ENCODE peak calls at places on chromosomes 13 and 19, in six cellular contexts. I, K, T, E, L and F are unnamed samples.

GRCh38 chr13:99215466-99215865 is 14.8 kb downstream of the UBAC2 start:
- DNase-seq in K (no peak), E (no peak), I (no peak), L (no peak), T (peak), F (peak)

GRCh38 chr19:51354103-51354741 is 12.0 kb downstream of the ETFB start:
- DNase-seq in E (peak), K (no peak), I (no peak), T (no peak), L (peak), F (no peak)

GRCh38 chr19:21765151-21765550 is 2.2 kb downstream of the ZNF100 start:
- DNase-seq in I (no peak), E (no peak), K (no peak), L (peak), T (no peak), F (no peak)

GRCh38 chr13:113653264-113654174 is 4.5 kb downstream of the ATP4B start:
- DNase-seq in L (peak), I (peak), E (peak), T (no peak), K (no peak), F (peak)

GRCh38 chr19:29564574-29565005 is 38.8 kb downstream of the VSTM2B start:
- DNase-seq in L (peak), T (no peak), I (no peak), E (no peak), K (no peak), F (no peak)

GRCh38 chr13:49649963-49650312 is 21.6 kb downstream of the ARL11 start:
- DNase-seq in T (no peak), E (no peak), L (no peak), I (no peak), K (no peak), F (no peak)

GRCh38 chr19:39599116-39599515 is 3.2 kb upstream of the LGALS13 start:
- DNase-seq in I (peak), K (peak), L (peak), T (peak), E (peak), F (no peak)

GRCh38 chr13:102710261-102710679 is 15.4 kb upstream of the METTL21C start:
- DNase-seq in T (no peak), E (no peak), I (no peak), L (no peak), K (no peak), F (no peak)

GRCh38 chr19:16645140-16645539 is 14.8 kb downstream of the SMIM7 start:
- DNase-seq in I (no peak), K (no peak), E (no peak), L (no peak), T (no peak), F (no peak)

GRCh38 chr13:49444517-49445395 is 682 bp downstream of the SETDB2 start:
- DNase-seq in L (peak), T (no peak), K (peak), I (peak), E (peak), F (no peak)

GRCh38 chr13:59144700-59145099 is 1019.0 kb downstream of the DIAPH3 start:
- DNase-seq in L (no peak), T (no peak), E (peak), K (no peak), I (no peak), F (no peak)

GRCh38 chr19:10450853-10451609 is 30.7 kb downstream of the PDE4A start:
- DNase-seq in I (no peak), E (no peak), L (peak), T (no peak), K (peak), F (no peak)

GRCh38 chr19:19679176-19680073 is 10.8 kb downstream of the ZNF101 start:
- DNase-seq in L (no peak), E (no peak), I (no peak), K (no peak), T (no peak), F (no peak)

GRCh38 chr19:45524575-45525129 is 17.4 kb downstream of the VASP start:
- DNase-seq in I (no peak), K (no peak), T (no peak), E (no peak), L (no peak), F (no peak)

GRCh38 chr19:33468361-33469170 is 53.0 kb downstream of the PEPD start:
- DNase-seq in I (peak), E (no peak), T (no peak), L (peak), K (no peak), F (no peak)

GRCh38 chr13:27619711-27620376 is 485 bp downstream of the LNX2 start:
- DNase-seq in T (peak), I (peak), L (peak), E (peak), K (peak), F (peak)

GRCh38 chr13:31179241-31179640 is 17.5 kb upstream of the HSPH1 start:
- DNase-seq in T (no peak), E (no peak), L (no peak), I (no peak), K (no peak), F (no peak)

GRCh38 chr13:33340631-33341030 is 55.1 kb upstream of the STARD13 start:
- DNase-seq in I (no peak), T (no peak), K (no peak), L (no peak), E (peak), F (no peak)

GRCh38 chr13:92355213-92355612 is 871.4 kb upstream of the GPC6 start:
- DNase-seq in I (peak), T (no peak), E (peak), K (peak), L (peak), F (no peak)

GRCh38 chr13:35630551-35631275 is 154.2 kb upstream of the MAB21L1 start:
- DNase-seq in L (peak), I (peak), T (no peak), E (peak), K (peak), F (no peak)

GRCh38 chr19:54521860-54522513 is 19.4 kb downstream of the LAIR2 start:
- DNase-seq in L (no peak), T (no peak), K (no peak), E (no peak), I (no peak), F (no peak)

GRCh38 chr19:21023901-21024300 is 3.4 kb downstream of the ZNF430 start:
- DNase-seq in I (peak), T (no peak), L (no peak), E (peak), K (no peak), F (no peak)

GRCh38 chr19:49672131-49672919 is 4.7 kb upstream of the PRMT1 start:
- DNase-seq in E (peak), L (peak), K (peak), I (peak), T (peak), F (peak)

GRCh38 chr13:25973576-25973975 is 78.2 kb downstream of the SHISA2 start:
- DNase-seq in T (no peak), K (no peak), I (no peak), L (no peak), E (no peak), F (no peak)

GRCh38 chr19:44005968-44006367 is 3.2 kb downstream of the ZNF230 start:
- DNase-seq in L (no peak), E (peak), K (no peak), T (no peak), I (no peak), F (no peak)

GRCh38 chr19:5394907-5395505 is 54.4 kb upstream of the PTPRS start:
- DNase-seq in L (no peak), I (no peak), T (no peak), E (no peak), K (peak), F (no peak)

GRCh38 chr13:39038569-39038898 is 278 bp downstream of the NHLRC3 start:
- DNase-seq in I (no peak), K (no peak), L (no peak), E (no peak), T (peak), F (peak)

GRCh38 chr13:51523082-51523518 is 61.2 kb upstream of the WDFY2 start:
- DNase-seq in L (peak), E (peak), I (peak), T (no peak), K (no peak), F (no peak)

GRCh38 chr19:7292950-7293794 is 1.0 kb downstream of the INSR start:
- DNase-seq in L (peak), E (no peak), I (no peak), T (peak), K (peak), F (peak)

GRCh38 chr19:41324231-41324702 is 14.3 kb downstream of the CCDC97 start:
- DNase-seq in I (no peak), T (no peak), E (peak), K (no peak), L (peak), F (no peak)

GRCh38 chr13:95485518-95486144 is 66.9 kb upstream of the CLDN10 start:
- DNase-seq in T (no peak), I (no peak), L (no peak), K (no peak), E (no peak), F (no peak)

GRCh38 chr19:43540381-43540780 is 7.4 kb downstream of the ZNF575 start:
- DNase-seq in T (no peak), K (no peak), L (no peak), I (no peak), E (no peak), F (no peak)

GRCh38 chr13:43185206-43185605 is 161.8 kb downstream of the DNAJC15 start:
- DNase-seq in L (peak), I (no peak), T (no peak), K (no peak), E (no peak), F (no peak)

GRCh38 chr13:112710855-112711527 is 21.2 kb downstream of the ATP11A start:
- DNase-seq in K (no peak), E (no peak), T (no peak), L (no peak), I (no peak), F (no peak)

GRCh38 chr13:24892844-24893243 is 128.9 kb downstream of the RNF17 start:
- DNase-seq in K (no peak), E (no peak), L (no peak), T (no peak), I (peak), F (no peak)

GRCh38 chr19:5826531-5827341 is 12.8 kb downstream of the FUT6 start:
- DNase-seq in E (no peak), T (no peak), L (peak), I (no peak), K (peak), F (peak)

GRCh38 chr19:35125270-35125717 is 9.6 kb downstream of the LGI4 start:
- DNase-seq in E (no peak), K (no peak), I (no peak), L (no peak), T (no peak), F (no peak)

GRCh38 chr19:35125746-35126623 is 8.9 kb downstream of the LGI4 start:
- DNase-seq in K (no peak), T (no peak), L (no peak), E (no peak), I (no peak), F (no peak)

GRCh38 chr19:35122687-35123551 is 7.3 kb downstream of the FXYD3 start:
- DNase-seq in I (no peak), K (no peak), L (no peak), E (no peak), T (no peak), F (no peak)

GRCh38 chr19:35123573-35123972 is 8.0 kb downstream of the FXYD3 start:
- DNase-seq in K (no peak), E (no peak), L (no peak), I (no peak), T (no peak), F (no peak)

GRCh38 chr19:35124098-35125060 is 8.8 kb downstream of the FXYD3 start:
- DNase-seq in K (peak), T (peak), I (peak), L (peak), E (peak), F (peak)
- H3K4me3 ChIP-seq in K (peak), T (peak), I (peak), L (no peak), E (peak), F (peak)

DNA sequence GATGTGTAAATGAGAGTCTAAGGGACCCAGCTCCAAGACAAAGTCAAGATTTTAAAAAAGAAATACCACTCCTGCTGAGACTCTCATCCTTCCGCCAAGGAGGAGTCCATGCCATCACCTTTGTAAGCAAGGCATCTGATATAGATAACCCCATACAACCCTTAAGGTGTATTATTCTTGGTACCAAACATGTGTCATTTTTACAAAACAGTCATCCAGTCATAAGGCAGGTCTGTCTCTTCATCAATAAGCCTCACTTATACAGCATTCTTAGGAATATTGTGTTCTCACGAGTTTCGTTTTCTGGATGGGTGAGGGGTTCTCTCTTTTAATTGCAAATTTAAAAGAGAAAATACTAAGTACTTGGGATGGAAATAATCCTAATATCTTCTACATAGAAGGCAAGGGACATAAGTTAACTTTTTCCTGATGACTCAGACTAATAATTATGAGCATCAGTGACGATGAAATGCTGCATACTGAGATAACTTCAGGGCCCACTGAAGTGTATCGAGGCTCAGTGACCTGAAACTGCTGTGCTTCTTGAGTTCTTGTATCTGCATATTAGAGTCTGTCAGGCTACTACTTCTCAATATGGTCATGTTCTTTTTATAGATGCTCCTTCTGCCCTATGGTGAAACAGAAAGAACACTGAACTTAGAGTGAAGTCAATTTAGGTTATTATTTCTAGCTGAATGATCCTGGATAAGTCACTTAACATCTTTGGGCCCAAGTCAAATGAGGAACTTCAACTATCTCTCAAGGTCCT is 166.6 kb downstream of the KLF12 start:
- DNase-seq in K (no peak), T (no peak), E (peak), I (no peak), L (no peak), F (no peak)
- H3K4me3 ChIP-seq in K (no peak), T (no peak), E (no peak), I (no peak), L (no peak), F (no peak)

GRCh38 chr19:23351806-23352205 is 43.5 kb downstream of the ZNF91 start:
- DNase-seq in E (no peak), L (no peak), I (no peak), T (no peak), K (no peak), F (no peak)
- H3K4me3 ChIP-seq in E (no peak), L (no peak), I (no peak), T (no peak), K (no peak), F (no peak)

GRCh38 chr13:44573071-44573470 is 3.1 kb downstream of the TSC22D1 start:
- DNase-seq in I (no peak), T (no peak), K (peak), E (no peak), L (peak), F (no peak)
- H3K4me3 ChIP-seq in I (peak), T (no peak), K (peak), E (peak), L (no peak), F (no peak)

DNA sequence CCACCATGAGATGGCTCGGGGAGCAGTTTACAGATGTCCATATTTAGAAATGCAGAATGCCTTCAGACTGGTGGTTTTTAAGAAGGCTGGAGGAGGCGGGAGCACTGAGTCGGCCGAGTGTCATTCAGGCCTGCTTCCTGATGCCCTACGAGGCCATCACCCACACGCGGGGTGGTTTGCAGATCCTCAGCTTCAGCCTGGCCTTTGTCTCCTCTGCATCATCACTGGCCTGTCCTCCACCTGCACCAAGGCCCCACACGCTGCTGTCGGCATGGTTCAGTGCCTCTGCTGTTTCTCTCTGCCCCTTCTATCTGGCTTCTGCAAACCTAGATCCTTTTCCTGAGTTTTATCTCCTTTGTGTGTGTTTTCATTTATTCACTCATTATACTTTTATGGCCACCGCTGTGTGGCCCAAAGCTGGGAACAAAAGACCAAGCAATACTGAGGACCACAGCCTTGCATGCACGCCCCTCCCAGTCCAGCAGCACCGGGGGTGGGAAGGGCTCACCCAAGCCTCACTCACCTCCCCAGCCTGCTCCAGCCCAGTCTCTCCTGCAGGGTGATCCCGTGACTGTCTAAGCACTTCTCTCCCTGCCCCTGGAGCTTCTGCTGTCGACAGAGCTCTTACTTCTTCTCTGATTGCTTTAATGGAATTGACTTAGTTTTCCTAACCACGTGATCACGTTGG is 240.8 kb downstream of the TEX29 start:
- DNase-seq in L (no peak), E (no peak), T (no peak), K (no peak), I (no peak), F (no peak)
- H3K4me3 ChIP-seq in L (no peak), E (no peak), T (no peak), K (no peak), I (no peak), F (no peak)

GRCh38 chr13:109271061-109271460 is 515.3 kb downstream of the IRS2 start:
- DNase-seq in K (no peak), E (no peak), I (no peak), T (no peak), L (no peak), F (no peak)
- H3K4me3 ChIP-seq in K (no peak), E (no peak), I (no peak), T (no peak), L (no peak), F (no peak)

DNA sequence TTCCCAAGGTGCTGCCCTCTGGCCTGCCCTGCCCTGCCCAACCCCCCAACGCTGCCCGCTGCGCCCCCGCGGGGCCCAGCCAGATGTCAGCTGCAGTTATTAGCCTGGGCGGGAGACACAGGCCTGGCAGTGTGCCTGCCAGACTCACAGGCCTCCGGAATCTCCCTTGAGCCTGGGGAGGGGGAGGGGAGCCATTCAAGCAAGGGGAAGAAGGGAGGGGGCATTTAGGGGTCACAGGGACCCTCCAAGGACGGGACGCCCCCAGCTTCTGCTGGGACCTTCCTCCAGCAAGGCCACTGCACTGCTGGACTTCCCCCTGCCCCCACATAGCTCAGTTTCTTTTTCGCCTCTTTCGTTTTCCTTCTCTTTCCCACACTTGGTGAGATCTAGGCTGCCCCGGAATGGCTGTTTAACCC is 2.6 kb upstream of the JUNB start:
- DNase-seq in T (peak), L (peak), E (peak), K (peak), I (peak), F (peak)
- H3K4me3 ChIP-seq in T (no peak), L (no peak), E (peak), K (peak), I (no peak), F (peak)